ENCODE peak calls at places on chromosome 1, in seven cellular contexts. One of them, this sample, is unnamed.

GRCh38 chr1:244992833-244993232 is 128.5 kb upstream of the HNRNPU start:
- DNase-seq in choroid plexus epithelial cell: no peak
- DNase-seq in mesothelial cell of epicardium: no peak
- DNase-seq in CD8-positive, alpha-beta T cell: no peak
- DNase-seq in heart left ventricle: no peak
- DNase-seq in IMR-90: peak
- DNase-seq in vagina: no peak
- DNase-seq in this sample: no peak

GRCh38 chr1:41915786-41916571 is 2.7 kb downstream of the HIVEP3 start:
- DNase-seq in choroid plexus epithelial cell: no peak
- DNase-seq in mesothelial cell of epicardium: no peak
- DNase-seq in CD8-positive, alpha-beta T cell: peak
- DNase-seq in heart left ventricle: no peak
- DNase-seq in IMR-90: no peak
- DNase-seq in vagina: no peak
- DNase-seq in this sample: no peak

GRCh38 chr1:62184291-62184690 is 10.4 kb upstream of the L1TD1 start:
- DNase-seq in choroid plexus epithelial cell: no peak
- DNase-seq in mesothelial cell of epicardium: no peak
- DNase-seq in CD8-positive, alpha-beta T cell: no peak
- DNase-seq in heart left ventricle: no peak
- DNase-seq in IMR-90: no peak
- DNase-seq in vagina: no peak
- DNase-seq in this sample: no peak

GRCh38 chr1:9293512-9294439 is 1.1 kb downstream of the SPSB1 start:
- DNase-seq in choroid plexus epithelial cell: peak
- DNase-seq in mesothelial cell of epicardium: peak
- DNase-seq in CD8-positive, alpha-beta T cell: no peak
- DNase-seq in heart left ventricle: peak
- DNase-seq in IMR-90: peak
- DNase-seq in vagina: no peak
- DNase-seq in this sample: peak

GRCh38 chr1:223231581-223231980 is 88.5 kb upstream of the TLR5 start:
- DNase-seq in choroid plexus epithelial cell: no peak
- DNase-seq in mesothelial cell of epicardium: peak
- DNase-seq in CD8-positive, alpha-beta T cell: no peak
- DNase-seq in heart left ventricle: no peak
- DNase-seq in IMR-90: no peak
- DNase-seq in vagina: peak
- DNase-seq in this sample: no peak

GRCh38 chr1:243325305-243325890 is 69.6 kb downstream of the SDCCAG8 start:
- DNase-seq in choroid plexus epithelial cell: peak
- DNase-seq in mesothelial cell of epicardium: no peak
- DNase-seq in CD8-positive, alpha-beta T cell: no peak
- DNase-seq in heart left ventricle: no peak
- DNase-seq in IMR-90: peak
- DNase-seq in vagina: no peak
- DNase-seq in this sample: no peak

GRCh38 chr1:59146651-59147358 is 150.1 kb upstream of the FGGY start:
- DNase-seq in choroid plexus epithelial cell: peak
- DNase-seq in mesothelial cell of epicardium: peak
- DNase-seq in CD8-positive, alpha-beta T cell: peak
- DNase-seq in heart left ventricle: peak
- DNase-seq in IMR-90: peak
- DNase-seq in vagina: no peak
- DNase-seq in this sample: peak

GRCh38 chr1:85330206-85330605 is 53.8 kb upstream of the BCL10 start:
- DNase-seq in choroid plexus epithelial cell: peak
- DNase-seq in mesothelial cell of epicardium: no peak
- DNase-seq in CD8-positive, alpha-beta T cell: no peak
- DNase-seq in heart left ventricle: no peak
- DNase-seq in IMR-90: peak
- DNase-seq in vagina: no peak
- DNase-seq in this sample: no peak

GRCh38 chr1:151050051-151050688 is 2.6 kb downstream of the C1orf56 start:
- DNase-seq in choroid plexus epithelial cell: no peak
- DNase-seq in mesothelial cell of epicardium: no peak
- DNase-seq in CD8-positive, alpha-beta T cell: no peak
- DNase-seq in heart left ventricle: no peak
- DNase-seq in IMR-90: no peak
- DNase-seq in vagina: no peak
- DNase-seq in this sample: no peak

GRCh38 chr1:92399076-92399475 is 87.6 kb downstream of the GFI1 start:
- DNase-seq in choroid plexus epithelial cell: peak
- DNase-seq in mesothelial cell of epicardium: no peak
- DNase-seq in CD8-positive, alpha-beta T cell: no peak
- DNase-seq in heart left ventricle: no peak
- DNase-seq in IMR-90: no peak
- DNase-seq in vagina: no peak
- DNase-seq in this sample: no peak

GRCh38 chr1:226863446-226863845 is 7.0 kb upstream of the PSEN2 start:
- DNase-seq in choroid plexus epithelial cell: peak
- DNase-seq in mesothelial cell of epicardium: no peak
- DNase-seq in CD8-positive, alpha-beta T cell: no peak
- DNase-seq in heart left ventricle: no peak
- DNase-seq in IMR-90: peak
- DNase-seq in vagina: peak
- DNase-seq in this sample: no peak

GRCh38 chr1:113205980-113206766 is 133.2 kb downstream of the LRIG2 start:
- DNase-seq in choroid plexus epithelial cell: no peak
- DNase-seq in mesothelial cell of epicardium: no peak
- DNase-seq in CD8-positive, alpha-beta T cell: no peak
- DNase-seq in heart left ventricle: no peak
- DNase-seq in IMR-90: no peak
- DNase-seq in vagina: no peak
- DNase-seq in this sample: no peak

GRCh38 chr1:42777860-42778259 is 6.9 kb upstream of the TMEM269 start:
- DNase-seq in choroid plexus epithelial cell: peak
- DNase-seq in mesothelial cell of epicardium: no peak
- DNase-seq in CD8-positive, alpha-beta T cell: no peak
- DNase-seq in heart left ventricle: no peak
- DNase-seq in IMR-90: peak
- DNase-seq in vagina: no peak
- DNase-seq in this sample: no peak

GRCh38 chr1:230280906-230281413 is 145.2 kb downstream of the PGBD5 start:
- DNase-seq in choroid plexus epithelial cell: no peak
- DNase-seq in mesothelial cell of epicardium: no peak
- DNase-seq in CD8-positive, alpha-beta T cell: no peak
- DNase-seq in heart left ventricle: no peak
- DNase-seq in IMR-90: no peak
- DNase-seq in vagina: no peak
- DNase-seq in this sample: no peak

GRCh38 chr1:230281531-230281930 is 144.6 kb downstream of the PGBD5 start:
- DNase-seq in choroid plexus epithelial cell: no peak
- DNase-seq in mesothelial cell of epicardium: no peak
- DNase-seq in CD8-positive, alpha-beta T cell: no peak
- DNase-seq in heart left ventricle: no peak
- DNase-seq in IMR-90: peak
- DNase-seq in vagina: no peak
- DNase-seq in this sample: no peak

GRCh38 chr1:230278871-230279582 is 147.1 kb downstream of the PGBD5 start:
- DNase-seq in choroid plexus epithelial cell: no peak
- DNase-seq in mesothelial cell of epicardium: peak
- DNase-seq in CD8-positive, alpha-beta T cell: no peak
- DNase-seq in heart left ventricle: no peak
- DNase-seq in IMR-90: no peak
- DNase-seq in vagina: no peak
- DNase-seq in this sample: no peak

GRCh38 chr1:230279583-230279945 is 146.6 kb downstream of the PGBD5 start:
- DNase-seq in choroid plexus epithelial cell: no peak
- DNase-seq in mesothelial cell of epicardium: peak
- DNase-seq in CD8-positive, alpha-beta T cell: no peak
- DNase-seq in heart left ventricle: no peak
- DNase-seq in IMR-90: no peak
- DNase-seq in vagina: no peak
- DNase-seq in this sample: no peak

DNA sequence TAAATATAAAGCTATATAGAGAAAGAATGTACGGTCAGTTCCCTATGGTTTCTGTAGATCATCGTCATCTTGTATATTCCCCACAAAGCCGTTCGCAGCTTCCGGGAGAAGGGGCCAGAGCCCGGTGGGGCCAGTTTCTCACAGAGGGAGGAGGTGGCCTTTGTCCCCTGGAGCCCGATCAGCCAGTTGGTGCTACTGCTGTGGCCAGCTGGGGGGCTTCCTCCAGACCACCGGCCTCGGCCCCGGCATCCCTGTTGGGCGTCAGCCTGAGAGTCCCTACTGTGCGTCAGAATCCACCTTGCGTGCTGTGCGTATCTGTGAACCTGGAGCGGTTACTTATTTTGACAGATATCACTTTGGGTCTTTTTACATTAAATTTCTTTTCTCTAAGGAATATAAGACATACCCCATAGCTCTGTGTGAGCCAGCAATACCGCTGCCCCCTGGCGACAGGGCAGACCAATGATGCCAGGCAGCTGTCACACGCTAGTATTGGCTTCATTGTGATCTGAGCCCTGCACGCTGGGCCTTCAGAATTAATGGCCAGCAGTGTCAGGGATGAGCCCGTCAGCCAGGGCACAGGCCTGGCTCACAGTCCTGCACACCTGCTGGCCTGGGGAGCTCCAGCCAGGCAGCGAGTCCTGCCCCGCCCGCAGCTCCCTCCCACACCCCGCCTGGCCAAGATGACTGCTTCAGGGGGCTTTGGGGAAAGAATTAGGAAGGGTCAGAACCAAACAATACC is 145.9 kb downstream of the PGBD5 start:
- DNase-seq in choroid plexus epithelial cell: no peak
- DNase-seq in mesothelial cell of epicardium: no peak
- DNase-seq in CD8-positive, alpha-beta T cell: no peak
- DNase-seq in heart left ventricle: no peak
- DNase-seq in IMR-90: no peak
- DNase-seq in vagina: no peak
- DNase-seq in this sample: no peak
- TF ChIP-seq CTCF in choroid plexus epithelial cell: no peak
- TF ChIP-seq CTCF in mesothelial cell of epicardium: no peak
- TF ChIP-seq CTCF in CD8-positive, alpha-beta T cell: no peak
- TF ChIP-seq CTCF in heart left ventricle: no peak
- TF ChIP-seq CTCF in IMR-90: no peak
- TF ChIP-seq CTCF in vagina: no peak
- TF ChIP-seq CTCF in this sample: no peak

DNA sequence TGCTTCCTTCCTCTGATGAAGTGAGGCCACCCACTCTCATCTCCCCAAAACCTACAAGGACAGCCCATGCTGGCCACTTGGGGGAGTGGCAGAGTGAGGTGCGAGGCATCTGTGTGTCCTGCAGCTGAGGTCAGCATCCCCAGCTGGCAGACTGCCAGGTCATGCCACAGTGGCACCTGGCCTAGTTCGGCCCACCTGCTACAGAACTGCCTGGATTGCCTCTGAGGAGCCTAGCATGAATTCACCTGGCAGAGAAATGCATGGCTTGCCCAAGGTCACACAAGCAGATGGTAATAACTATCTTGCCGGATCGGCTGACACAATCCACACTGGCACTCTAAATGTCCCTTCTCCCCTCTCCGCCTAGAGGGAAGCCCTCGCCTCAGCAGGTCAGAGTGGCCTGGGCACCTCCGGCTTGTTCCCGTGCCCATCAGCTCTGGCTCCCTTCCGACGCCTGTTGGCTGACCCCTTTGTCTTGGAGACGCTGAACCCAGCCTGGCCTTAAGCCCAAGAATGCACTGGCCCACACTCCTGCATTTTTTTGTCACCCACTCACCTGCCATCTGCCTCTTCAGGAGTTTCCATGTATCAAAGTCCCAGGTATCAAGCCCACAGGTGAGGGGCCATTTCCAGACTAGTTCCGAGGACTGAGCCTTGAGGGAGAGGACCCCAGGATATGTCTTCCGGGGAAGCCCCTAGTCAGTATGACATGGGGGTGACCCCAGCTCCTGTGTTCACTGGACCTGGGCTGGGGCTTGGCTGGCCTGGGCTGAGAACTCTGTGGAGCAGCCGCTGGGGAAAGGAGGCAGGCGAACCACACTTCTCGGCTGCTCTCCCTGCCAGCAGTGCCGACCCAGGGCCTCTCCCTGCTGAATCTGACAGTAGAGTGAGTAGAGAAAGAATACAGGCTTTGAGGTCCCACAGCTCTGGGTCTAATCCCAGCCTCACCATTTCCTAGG is 21.7 kb downstream of the ECE1 start:
- DNase-seq in choroid plexus epithelial cell: no peak
- DNase-seq in mesothelial cell of epicardium: no peak
- DNase-seq in CD8-positive, alpha-beta T cell: no peak
- DNase-seq in heart left ventricle: peak
- DNase-seq in IMR-90: no peak
- DNase-seq in vagina: no peak
- DNase-seq in this sample: no peak
- TF ChIP-seq CTCF in choroid plexus epithelial cell: no peak
- TF ChIP-seq CTCF in mesothelial cell of epicardium: no peak
- TF ChIP-seq CTCF in CD8-positive, alpha-beta T cell: no peak
- TF ChIP-seq CTCF in heart left ventricle: no peak
- TF ChIP-seq CTCF in IMR-90: no peak
- TF ChIP-seq CTCF in vagina: no peak
- TF ChIP-seq CTCF in this sample: no peak

GRCh38 chr1:241423541-241424479 is 66.8 kb upstream of the RGS7 start:
- DNase-seq in choroid plexus epithelial cell: peak
- DNase-seq in mesothelial cell of epicardium: peak
- DNase-seq in CD8-positive, alpha-beta T cell: no peak
- DNase-seq in heart left ventricle: no peak
- DNase-seq in IMR-90: peak
- DNase-seq in vagina: no peak
- DNase-seq in this sample: peak
- TF ChIP-seq CTCF in choroid plexus epithelial cell: peak
- TF ChIP-seq CTCF in mesothelial cell of epicardium: no peak
- TF ChIP-seq CTCF in CD8-positive, alpha-beta T cell: no peak
- TF ChIP-seq CTCF in heart left ventricle: no peak
- TF ChIP-seq CTCF in IMR-90: peak
- TF ChIP-seq CTCF in vagina: no peak
- TF ChIP-seq CTCF in this sample: no peak

GRCh38 chr1:165344198-165344597 is 12.3 kb downstream of the LMX1A start:
- DNase-seq in choroid plexus epithelial cell: no peak
- DNase-seq in mesothelial cell of epicardium: no peak
- DNase-seq in CD8-positive, alpha-beta T cell: no peak
- DNase-seq in heart left ventricle: no peak
- DNase-seq in IMR-90: no peak
- DNase-seq in vagina: no peak
- DNase-seq in this sample: no peak
- TF ChIP-seq CTCF in choroid plexus epithelial cell: no peak
- TF ChIP-seq CTCF in mesothelial cell of epicardium: no peak
- TF ChIP-seq CTCF in CD8-positive, alpha-beta T cell: no peak
- TF ChIP-seq CTCF in heart left ventricle: no peak
- TF ChIP-seq CTCF in IMR-90: no peak
- TF ChIP-seq CTCF in vagina: no peak
- TF ChIP-seq CTCF in this sample: no peak

DNA sequence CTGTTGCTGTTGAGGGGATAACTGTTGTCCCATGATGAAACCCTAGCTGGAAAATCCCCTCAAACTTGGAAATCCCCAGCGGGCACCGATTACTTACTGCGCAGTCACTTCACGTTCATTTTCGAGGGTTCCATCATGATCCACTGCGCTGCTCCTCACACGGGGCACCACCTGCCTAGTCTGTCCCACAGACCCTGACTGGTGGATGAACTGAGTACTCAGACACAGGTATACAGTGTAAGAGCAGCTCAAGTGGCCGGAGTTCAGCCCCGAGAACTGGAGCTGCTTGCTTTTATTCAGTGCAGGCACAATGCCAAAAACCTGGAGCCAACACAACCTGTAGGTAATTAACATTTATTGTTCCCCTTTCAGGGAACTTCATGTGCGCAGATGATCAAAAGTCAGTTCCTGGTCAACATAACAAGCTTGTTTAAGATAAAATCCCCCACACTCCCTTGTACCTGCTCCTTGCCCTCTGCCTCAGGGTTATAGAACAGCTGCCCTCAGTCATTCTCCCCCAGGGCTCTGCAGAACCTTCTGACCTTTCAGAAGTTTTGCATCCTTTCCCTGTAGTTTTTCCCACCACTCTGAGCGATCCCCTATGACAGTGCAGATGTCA is 46.5 kb upstream of the PRELP start:
- DNase-seq in choroid plexus epithelial cell: no peak
- DNase-seq in mesothelial cell of epicardium: no peak
- DNase-seq in CD8-positive, alpha-beta T cell: no peak
- DNase-seq in heart left ventricle: no peak
- DNase-seq in IMR-90: no peak
- DNase-seq in vagina: no peak
- DNase-seq in this sample: no peak
- TF ChIP-seq CTCF in choroid plexus epithelial cell: no peak
- TF ChIP-seq CTCF in mesothelial cell of epicardium: no peak
- TF ChIP-seq CTCF in CD8-positive, alpha-beta T cell: no peak
- TF ChIP-seq CTCF in heart left ventricle: no peak
- TF ChIP-seq CTCF in IMR-90: no peak
- TF ChIP-seq CTCF in vagina: no peak
- TF ChIP-seq CTCF in this sample: no peak

This sample was measured in activated B cell treated with CpG ODN at 0.5 μM for 24 hours.